ENCODE peak calls at places on chromosomes 16 and 17, in six cellular contexts. One of them, this sample, is unnamed.

GRCh38 chr17:12673788-12674187 is 8.1 kb downstream of the MYOCD start:
- DNase-seq in WTC11: no peak
- DNase-seq in GM23338: no peak
- DNase-seq in K562: no peak
- DNase-seq in H1: no peak
- DNase-seq in GM12878: no peak
- DNase-seq in this sample: no peak

GRCh38 chr16:83734136-83734535 is 73.6 kb upstream of the HSBP1 start:
- DNase-seq in WTC11: no peak
- DNase-seq in GM23338: no peak
- DNase-seq in K562: no peak
- DNase-seq in H1: no peak
- DNase-seq in GM12878: no peak
- DNase-seq in this sample: no peak

GRCh38 chr17:43573579-43574321 is 27.6 kb upstream of the ETV4 start:
- DNase-seq in WTC11: no peak
- DNase-seq in GM23338: no peak
- DNase-seq in K562: no peak
- DNase-seq in H1: no peak
- DNase-seq in GM12878: no peak
- DNase-seq in this sample: peak; percentile 94

GRCh38 chr17:74713199-74713755 is 554 bp upstream of the CD300LF start:
- DNase-seq in WTC11: no peak
- DNase-seq in GM23338: no peak
- DNase-seq in K562: no peak
- DNase-seq in H1: no peak
- DNase-seq in GM12878: no peak
- DNase-seq in this sample: no peak

GRCh38 chr16:27437946-27438345 is 36.0 kb downstream of the IL21R start:
- DNase-seq in WTC11: no peak
- DNase-seq in GM23338: no peak
- DNase-seq in K562: no peak
- DNase-seq in H1: peak; percentile 17
- DNase-seq in GM12878: no peak
- DNase-seq in this sample: no peak

GRCh38 chr17:79939755-79940154 is 95.9 kb downstream of the TBC1D16 start:
- DNase-seq in WTC11: no peak
- DNase-seq in GM23338: no peak
- DNase-seq in K562: no peak
- DNase-seq in H1: no peak
- DNase-seq in GM12878: no peak
- DNase-seq in this sample: no peak

GRCh38 chr16:27217256-27217655 is 13.9 kb downstream of the KDM8 start:
- DNase-seq in WTC11: peak; percentile 36
- DNase-seq in GM23338: peak; percentile 69
- DNase-seq in K562: peak; percentile 83
- DNase-seq in H1: no peak
- DNase-seq in GM12878: no peak
- DNase-seq in this sample: no peak

GRCh38 chr17:73929860-73930430 is 273.5 kb upstream of the RPL38 start:
- DNase-seq in WTC11: no peak
- DNase-seq in GM23338: peak; percentile 38
- DNase-seq in K562: no peak
- DNase-seq in H1: no peak
- DNase-seq in GM12878: no peak
- DNase-seq in this sample: no peak

GRCh38 chr16:82700541-82701240 is 73.9 kb downstream of the CDH13 start:
- DNase-seq in WTC11: no peak
- DNase-seq in GM23338: no peak
- DNase-seq in K562: no peak
- DNase-seq in H1: no peak
- DNase-seq in GM12878: peak; percentile 12
- DNase-seq in this sample: no peak

GRCh38 chr16:66900721-66901441 is 17.8 kb downstream of the CDH16 start:
- DNase-seq in WTC11: no peak
- DNase-seq in GM23338: no peak
- DNase-seq in K562: peak; percentile 62
- DNase-seq in H1: no peak
- DNase-seq in GM12878: no peak
- DNase-seq in this sample: no peak

GRCh38 chr16:20675488-20676267 is 21.8 kb downstream of the ACSM1 start:
- DNase-seq in WTC11: peak; percentile 31
- DNase-seq in GM23338: peak; percentile 96
- DNase-seq in K562: peak; percentile 22
- DNase-seq in H1: peak; percentile 59
- DNase-seq in GM12878: peak; percentile 38
- DNase-seq in this sample: peak; percentile 64

GRCh38 chr17:78788451-78788850 is 6.4 kb upstream of the CYTH1 start:
- DNase-seq in WTC11: no peak
- DNase-seq in GM23338: no peak
- DNase-seq in K562: no peak
- DNase-seq in H1: no peak
- DNase-seq in GM12878: no peak
- DNase-seq in this sample: no peak

GRCh38 chr16:22813946-22814325 is at the start of gene HS3ST2:
- DNase-seq in WTC11: peak; percentile 65
- DNase-seq in GM23338: peak; percentile 90
- DNase-seq in K562: no peak
- DNase-seq in H1: peak; percentile 83
- DNase-seq in GM12878: no peak
- DNase-seq in this sample: no peak

GRCh38 chr17:36849871-36850348 is 87.4 kb upstream of the LHX1 start:
- DNase-seq in WTC11: no peak
- DNase-seq in GM23338: no peak
- DNase-seq in K562: peak; percentile 57
- DNase-seq in H1: no peak
- DNase-seq in GM12878: peak; percentile 49
- DNase-seq in this sample: no peak

GRCh38 chr17:44928136-44928535 is 12.8 kb upstream of the GFAP start:
- DNase-seq in WTC11: no peak
- DNase-seq in GM23338: no peak
- DNase-seq in K562: no peak
- DNase-seq in H1: no peak
- DNase-seq in GM12878: no peak
- DNase-seq in this sample: no peak

GRCh38 chr17:76385892-76386786 is 1.7 kb downstream of the SPHK1 start:
- DNase-seq in WTC11: peak; percentile 88
- DNase-seq in GM23338: peak; percentile 93
- DNase-seq in K562: peak; percentile 93
- DNase-seq in H1: peak; percentile 96
- DNase-seq in GM12878: no peak
- DNase-seq in this sample: peak; percentile 85

GRCh38 chr16:85286970-85287814 is 174.9 kb upstream of the CIBAR2 start:
- DNase-seq in WTC11: no peak
- DNase-seq in GM23338: no peak
- DNase-seq in K562: peak; percentile 76
- DNase-seq in H1: no peak
- DNase-seq in GM12878: no peak
- DNase-seq in this sample: no peak

GRCh38 chr16:74461826-74462225 is 40.5 kb upstream of the CLEC18B start:
- DNase-seq in WTC11: no peak
- DNase-seq in GM23338: no peak
- DNase-seq in K562: no peak
- DNase-seq in H1: no peak
- DNase-seq in GM12878: no peak
- DNase-seq in this sample: no peak

GRCh38 chr17:17768415-17769088 is 68.2 kb downstream of the SREBF1 start:
- DNase-seq in WTC11: no peak
- DNase-seq in GM23338: no peak
- DNase-seq in K562: no peak
- DNase-seq in H1: no peak
- DNase-seq in GM12878: no peak
- DNase-seq in this sample: no peak

GRCh38 chr17:51120739-51121619 is at the start of gene SPAG9:
- DNase-seq in WTC11: peak; percentile 94
- DNase-seq in GM23338: peak; percentile 96
- DNase-seq in K562: peak; percentile 97
- DNase-seq in H1: peak; percentile 92
- DNase-seq in GM12878: peak; percentile 60
- DNase-seq in this sample: peak; percentile 90

GRCh38 chr16:48206594-48207242 is 37.4 kb upstream of the LONP2 start:
- DNase-seq in WTC11: no peak
- DNase-seq in GM23338: no peak
- DNase-seq in K562: no peak
- DNase-seq in H1: no peak
- DNase-seq in GM12878: no peak
- DNase-seq in this sample: peak; percentile 69

DNA sequence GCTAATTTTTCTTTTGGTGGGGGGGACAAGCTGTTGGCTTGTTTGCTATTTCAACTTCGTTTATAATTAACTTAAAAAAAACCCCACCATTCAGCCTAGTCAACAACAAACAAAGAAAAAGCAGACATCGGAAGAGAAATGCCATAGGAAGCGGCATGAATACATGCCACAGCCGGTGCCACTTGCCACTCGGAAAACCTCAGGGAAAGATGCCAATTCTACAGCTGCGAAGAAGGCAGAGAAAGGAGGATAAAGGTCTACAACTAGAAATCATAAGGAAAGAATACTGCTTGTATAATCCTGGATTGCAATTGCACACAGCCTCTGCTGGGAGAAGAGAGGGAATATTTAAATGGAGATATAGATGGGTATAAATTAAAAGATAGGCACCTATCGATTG is 254.5 kb upstream of the PMFBP1 start:
- DNase-seq in WTC11: no peak
- DNase-seq in GM23338: no peak
- DNase-seq in K562: no peak
- DNase-seq in H1: no peak
- DNase-seq in GM12878: no peak
- DNase-seq in this sample: no peak
- TF ChIP-seq CREB1 in WTC11: no peak
- TF ChIP-seq CREB1 in GM23338: no peak
- TF ChIP-seq CREB1 in K562: no peak
- TF ChIP-seq CREB1 in H1: no peak
- TF ChIP-seq CREB1 in GM12878: no peak
- TF ChIP-seq CREB1 in this sample: no peak

GRCh38 chr17:77404812-77405581 is 264.2 kb downstream of the SEC14L1 start:
- DNase-seq in WTC11: no peak
- DNase-seq in GM23338: no peak
- DNase-seq in K562: no peak
- DNase-seq in H1: no peak
- DNase-seq in GM12878: peak; percentile 60
- DNase-seq in this sample: no peak

GRCh38 chr17:77408284-77408683 is 267.5 kb downstream of the SEC14L1 start:
- DNase-seq in WTC11: no peak
- DNase-seq in GM23338: no peak
- DNase-seq in K562: no peak
- DNase-seq in H1: no peak
- DNase-seq in GM12878: no peak
- DNase-seq in this sample: no peak

GRCh38 chr17:77409282-77410161 is 268.8 kb downstream of the SEC14L1 start:
- DNase-seq in WTC11: peak; percentile 70
- DNase-seq in GM23338: peak; percentile 88
- DNase-seq in K562: no peak
- DNase-seq in H1: peak; percentile 71
- DNase-seq in GM12878: no peak
- DNase-seq in this sample: no peak

GRCh38 chr17:77405867-77406513 is 265.2 kb downstream of the SEC14L1 start:
- DNase-seq in WTC11: no peak
- DNase-seq in GM23338: no peak
- DNase-seq in K562: no peak
- DNase-seq in H1: no peak
- DNase-seq in GM12878: no peak
- DNase-seq in this sample: no peak

GRCh38 chr17:77407321-77408277 is 266.8 kb downstream of the SEC14L1 start:
- DNase-seq in WTC11: no peak
- DNase-seq in GM23338: no peak
- DNase-seq in K562: no peak
- DNase-seq in H1: no peak
- DNase-seq in GM12878: no peak
- DNase-seq in this sample: no peak
- TF ChIP-seq CREB1 in WTC11: no peak
- TF ChIP-seq CREB1 in GM23338: no peak
- TF ChIP-seq CREB1 in K562: no peak
- TF ChIP-seq CREB1 in H1: no peak
- TF ChIP-seq CREB1 in GM12878: no peak
- TF ChIP-seq CREB1 in this sample: no peak

DNA sequence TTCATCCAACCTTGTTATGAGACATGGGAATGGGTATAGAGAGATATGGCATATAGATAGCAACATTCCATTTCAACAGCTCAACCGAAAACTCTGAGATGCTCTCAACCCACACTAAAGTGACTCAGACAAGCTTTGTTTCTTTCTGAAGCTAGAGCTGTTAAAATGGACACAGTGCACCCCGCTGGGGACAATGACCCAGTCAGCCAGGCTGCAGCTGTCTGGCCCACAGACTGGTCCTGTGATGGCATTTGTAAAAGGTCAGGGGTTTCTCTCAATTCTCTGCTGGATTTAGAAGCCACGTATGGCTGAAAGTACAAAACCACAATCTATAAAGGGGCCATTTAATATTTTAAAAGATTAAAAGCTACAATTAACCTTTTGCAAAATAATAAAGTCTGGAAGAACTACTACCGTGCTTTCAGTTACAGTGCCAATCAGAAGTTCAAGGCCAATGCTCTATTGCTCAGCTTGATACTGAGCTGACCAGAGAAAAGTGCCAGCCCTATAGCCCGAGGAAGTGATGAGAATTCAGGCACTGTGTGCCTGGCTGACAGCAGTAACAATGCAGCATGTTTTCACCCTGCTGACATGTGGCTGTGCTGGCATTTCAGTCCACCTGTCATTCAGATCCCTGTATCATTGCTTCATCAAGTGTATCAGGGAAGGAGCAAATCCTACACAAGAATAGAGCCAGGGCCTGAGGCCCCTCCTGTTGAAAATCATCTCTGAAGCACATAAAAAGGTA is 60.2 kb downstream of the TEX2 start:
- DNase-seq in WTC11: no peak
- DNase-seq in GM23338: no peak
- DNase-seq in K562: no peak
- DNase-seq in H1: no peak
- DNase-seq in GM12878: no peak
- DNase-seq in this sample: peak; percentile 55
- TF ChIP-seq CREB1 in WTC11: no peak
- TF ChIP-seq CREB1 in GM23338: no peak
- TF ChIP-seq CREB1 in K562: no peak
- TF ChIP-seq CREB1 in H1: no peak
- TF ChIP-seq CREB1 in GM12878: no peak
- TF ChIP-seq CREB1 in this sample: no peak

GRCh38 chr16:65124596-65124995 is 2.7 kb upstream of the CDH11 start:
- DNase-seq in WTC11: no peak
- DNase-seq in GM23338: no peak
- DNase-seq in K562: no peak
- DNase-seq in H1: no peak
- DNase-seq in GM12878: no peak
- DNase-seq in this sample: no peak

GRCh38 chr16:65122724-65122973 is 786 bp upstream of the CDH11 start:
- DNase-seq in WTC11: no peak
- DNase-seq in GM23338: no peak
- DNase-seq in K562: no peak
- DNase-seq in H1: peak; percentile 74
- DNase-seq in GM12878: no peak
- DNase-seq in this sample: no peak

GRCh38 chr16:65125322-65125721 is 3.5 kb upstream of the CDH11 start:
- DNase-seq in WTC11: no peak
- DNase-seq in GM23338: no peak
- DNase-seq in K562: no peak
- DNase-seq in H1: no peak
- DNase-seq in GM12878: no peak
- DNase-seq in this sample: peak; percentile 10

GRCh38 chr16:65122974-65123845 is 1.3 kb upstream of the CDH11 start:
- DNase-seq in WTC11: peak; percentile 37
- DNase-seq in GM23338: peak; percentile 59
- DNase-seq in K562: no peak
- DNase-seq in H1: no peak
- DNase-seq in GM12878: no peak
- DNase-seq in this sample: no peak

GRCh38 chr16:65123846-65124513 is 2.1 kb upstream of the CDH11 start:
- DNase-seq in WTC11: no peak
- DNase-seq in GM23338: peak; percentile 12
- DNase-seq in K562: no peak
- DNase-seq in H1: no peak
- DNase-seq in GM12878: no peak
- DNase-seq in this sample: no peak
- TF ChIP-seq CREB1 in WTC11: no peak
- TF ChIP-seq CREB1 in GM23338: no peak
- TF ChIP-seq CREB1 in K562: no peak
- TF ChIP-seq CREB1 in H1: no peak
- TF ChIP-seq CREB1 in GM12878: no peak
- TF ChIP-seq CREB1 in this sample: no peak

This sample was measured in HepG2.